ENCODE peak calls at places on chromosomes 2 and 18, in ten cellular contexts. One of them, this sample, is unnamed.

GRCh38 chr2:38421274-38422056 is 44.4 kb upstream of the ATL2 start:
- DNase-seq in iPS-NIHi11: no peak
- DNase-seq in iris pigment epithelial cell: no peak
- DNase-seq in activated CD8-positive, alpha-beta T cell treated with anti-CD3 and anti-CD28 coated beads for 36 hours: no peak
- DNase-seq in stimulated activated CD4-positive, alpha-beta T cell treated with anti-CD3 and anti-CD28 coated beads, Interleukin-15, amount 100 ng/mL, for 1 hour: no peak
- DNase-seq in GM20000: no peak
- DNase-seq in effector CD8-positive, alpha-beta T cell: no peak
- DNase-seq in HT-29: no peak
- DNase-seq in CD4-positive, CD25-positive, alpha-beta regulatory T cell: no peak
- DNase-seq in cardiac fibroblast: no peak
- DNase-seq in this sample: no peak

GRCh38 chr2:161136696-161137324 is 23.4 kb upstream of the TANK start:
- DNase-seq in cardiac fibroblast: peak
- DNase-seq in HT-29: peak
- DNase-seq in stimulated activated CD4-positive, alpha-beta T cell treated with anti-CD3 and anti-CD28 coated beads, Interleukin-15, amount 100 ng/mL, for 1 hour: no peak
- DNase-seq in CD4-positive, CD25-positive, alpha-beta regulatory T cell: peak
- DNase-seq in effector CD8-positive, alpha-beta T cell: no peak
- DNase-seq in iris pigment epithelial cell: peak
- DNase-seq in GM20000: peak
- DNase-seq in activated CD8-positive, alpha-beta T cell treated with anti-CD3 and anti-CD28 coated beads for 36 hours: peak
- DNase-seq in iPS-NIHi11: peak
- DNase-seq in this sample: peak

GRCh38 chr2:8223731-8224678 is 457.9 kb upstream of the ID2 start:
- DNase-seq in cardiac fibroblast: no peak
- DNase-seq in iris pigment epithelial cell: no peak
- DNase-seq in effector CD8-positive, alpha-beta T cell: no peak
- DNase-seq in CD4-positive, CD25-positive, alpha-beta regulatory T cell: no peak
- DNase-seq in stimulated activated CD4-positive, alpha-beta T cell treated with anti-CD3 and anti-CD28 coated beads, Interleukin-15, amount 100 ng/mL, for 1 hour: no peak
- DNase-seq in activated CD8-positive, alpha-beta T cell treated with anti-CD3 and anti-CD28 coated beads for 36 hours: no peak
- DNase-seq in HT-29: no peak
- DNase-seq in GM20000: no peak
- DNase-seq in iPS-NIHi11: peak
- DNase-seq in this sample: no peak

GRCh38 chr2:68766378-68766845 is 31.8 kb downstream of the ARHGAP25 start:
- DNase-seq in effector CD8-positive, alpha-beta T cell: peak
- DNase-seq in stimulated activated CD4-positive, alpha-beta T cell treated with anti-CD3 and anti-CD28 coated beads, Interleukin-15, amount 100 ng/mL, for 1 hour: peak
- DNase-seq in iris pigment epithelial cell: peak
- DNase-seq in HT-29: no peak
- DNase-seq in iPS-NIHi11: no peak
- DNase-seq in CD4-positive, CD25-positive, alpha-beta regulatory T cell: peak
- DNase-seq in cardiac fibroblast: peak
- DNase-seq in GM20000: no peak
- DNase-seq in activated CD8-positive, alpha-beta T cell treated with anti-CD3 and anti-CD28 coated beads for 36 hours: peak
- DNase-seq in this sample: no peak

GRCh38 chr2:175836361-175836760 is 165.7 kb downstream of the LNPK start:
- DNase-seq in cardiac fibroblast: no peak
- DNase-seq in iris pigment epithelial cell: no peak
- DNase-seq in CD4-positive, CD25-positive, alpha-beta regulatory T cell: no peak
- DNase-seq in GM20000: no peak
- DNase-seq in stimulated activated CD4-positive, alpha-beta T cell treated with anti-CD3 and anti-CD28 coated beads, Interleukin-15, amount 100 ng/mL, for 1 hour: no peak
- DNase-seq in effector CD8-positive, alpha-beta T cell: no peak
- DNase-seq in activated CD8-positive, alpha-beta T cell treated with anti-CD3 and anti-CD28 coated beads for 36 hours: no peak
- DNase-seq in iPS-NIHi11: no peak
- DNase-seq in HT-29: no peak
- DNase-seq in this sample: no peak

GRCh38 chr2:168545439-168546082 is 89.5 kb downstream of the CERS6 start:
- DNase-seq in iPS-NIHi11: peak
- DNase-seq in HT-29: peak
- DNase-seq in stimulated activated CD4-positive, alpha-beta T cell treated with anti-CD3 and anti-CD28 coated beads, Interleukin-15, amount 100 ng/mL, for 1 hour: no peak
- DNase-seq in CD4-positive, CD25-positive, alpha-beta regulatory T cell: no peak
- DNase-seq in GM20000: no peak
- DNase-seq in cardiac fibroblast: peak
- DNase-seq in iris pigment epithelial cell: peak
- DNase-seq in activated CD8-positive, alpha-beta T cell treated with anti-CD3 and anti-CD28 coated beads for 36 hours: no peak
- DNase-seq in effector CD8-positive, alpha-beta T cell: no peak
- DNase-seq in this sample: no peak

GRCh38 chr2:240451791-240452470 is 16.5 kb downstream of the GPC1 start:
- DNase-seq in iPS-NIHi11: no peak
- DNase-seq in stimulated activated CD4-positive, alpha-beta T cell treated with anti-CD3 and anti-CD28 coated beads, Interleukin-15, amount 100 ng/mL, for 1 hour: no peak
- DNase-seq in HT-29: no peak
- DNase-seq in effector CD8-positive, alpha-beta T cell: no peak
- DNase-seq in GM20000: no peak
- DNase-seq in cardiac fibroblast: no peak
- DNase-seq in CD4-positive, CD25-positive, alpha-beta regulatory T cell: no peak
- DNase-seq in activated CD8-positive, alpha-beta T cell treated with anti-CD3 and anti-CD28 coated beads for 36 hours: no peak
- DNase-seq in iris pigment epithelial cell: no peak
- DNase-seq in this sample: no peak

GRCh38 chr2:204019572-204020501 is 83.3 kb downstream of the ICOS start:
- DNase-seq in HT-29: no peak
- DNase-seq in iris pigment epithelial cell: peak
- DNase-seq in stimulated activated CD4-positive, alpha-beta T cell treated with anti-CD3 and anti-CD28 coated beads, Interleukin-15, amount 100 ng/mL, for 1 hour: no peak
- DNase-seq in CD4-positive, CD25-positive, alpha-beta regulatory T cell: peak
- DNase-seq in iPS-NIHi11: no peak
- DNase-seq in GM20000: no peak
- DNase-seq in cardiac fibroblast: no peak
- DNase-seq in activated CD8-positive, alpha-beta T cell treated with anti-CD3 and anti-CD28 coated beads for 36 hours: peak
- DNase-seq in effector CD8-positive, alpha-beta T cell: no peak
- DNase-seq in this sample: no peak

GRCh38 chr18:25736516-25736915 is 353.9 kb downstream of the SS18 start:
- DNase-seq in CD4-positive, CD25-positive, alpha-beta regulatory T cell: no peak
- DNase-seq in iris pigment epithelial cell: no peak
- DNase-seq in HT-29: no peak
- DNase-seq in activated CD8-positive, alpha-beta T cell treated with anti-CD3 and anti-CD28 coated beads for 36 hours: no peak
- DNase-seq in GM20000: no peak
- DNase-seq in stimulated activated CD4-positive, alpha-beta T cell treated with anti-CD3 and anti-CD28 coated beads, Interleukin-15, amount 100 ng/mL, for 1 hour: no peak
- DNase-seq in cardiac fibroblast: no peak
- DNase-seq in iPS-NIHi11: no peak
- DNase-seq in effector CD8-positive, alpha-beta T cell: no peak
- DNase-seq in this sample: peak

GRCh38 chr2:46674451-46674850 is 195.1 kb downstream of the TMEM247 start:
- DNase-seq in iris pigment epithelial cell: no peak
- DNase-seq in cardiac fibroblast: peak
- DNase-seq in HT-29: no peak
- DNase-seq in GM20000: no peak
- DNase-seq in effector CD8-positive, alpha-beta T cell: no peak
- DNase-seq in CD4-positive, CD25-positive, alpha-beta regulatory T cell: no peak
- DNase-seq in stimulated activated CD4-positive, alpha-beta T cell treated with anti-CD3 and anti-CD28 coated beads, Interleukin-15, amount 100 ng/mL, for 1 hour: no peak
- DNase-seq in activated CD8-positive, alpha-beta T cell treated with anti-CD3 and anti-CD28 coated beads for 36 hours: no peak
- DNase-seq in iPS-NIHi11: no peak
- DNase-seq in this sample: peak

GRCh38 chr2:233934524-233934923 is 17.4 kb downstream of the TRPM8 start:
- DNase-seq in GM20000: no peak
- DNase-seq in cardiac fibroblast: no peak
- DNase-seq in activated CD8-positive, alpha-beta T cell treated with anti-CD3 and anti-CD28 coated beads for 36 hours: no peak
- DNase-seq in iPS-NIHi11: no peak
- DNase-seq in effector CD8-positive, alpha-beta T cell: no peak
- DNase-seq in HT-29: no peak
- DNase-seq in iris pigment epithelial cell: no peak
- DNase-seq in stimulated activated CD4-positive, alpha-beta T cell treated with anti-CD3 and anti-CD28 coated beads, Interleukin-15, amount 100 ng/mL, for 1 hour: no peak
- DNase-seq in CD4-positive, CD25-positive, alpha-beta regulatory T cell: no peak
- DNase-seq in this sample: no peak

GRCh38 chr2:177078843-177079242 is 133.8 kb upstream of the HNRNPA3 start:
- DNase-seq in activated CD8-positive, alpha-beta T cell treated with anti-CD3 and anti-CD28 coated beads for 36 hours: no peak
- DNase-seq in iris pigment epithelial cell: no peak
- DNase-seq in HT-29: no peak
- DNase-seq in CD4-positive, CD25-positive, alpha-beta regulatory T cell: no peak
- DNase-seq in iPS-NIHi11: no peak
- DNase-seq in stimulated activated CD4-positive, alpha-beta T cell treated with anti-CD3 and anti-CD28 coated beads, Interleukin-15, amount 100 ng/mL, for 1 hour: no peak
- DNase-seq in cardiac fibroblast: no peak
- DNase-seq in GM20000: no peak
- DNase-seq in effector CD8-positive, alpha-beta T cell: no peak
- DNase-seq in this sample: no peak

GRCh38 chr2:216389565-216389964 is 17.3 kb upstream of the MARCHF4 start:
- DNase-seq in HT-29: no peak
- DNase-seq in stimulated activated CD4-positive, alpha-beta T cell treated with anti-CD3 and anti-CD28 coated beads, Interleukin-15, amount 100 ng/mL, for 1 hour: no peak
- DNase-seq in activated CD8-positive, alpha-beta T cell treated with anti-CD3 and anti-CD28 coated beads for 36 hours: no peak
- DNase-seq in cardiac fibroblast: peak
- DNase-seq in iris pigment epithelial cell: peak
- DNase-seq in effector CD8-positive, alpha-beta T cell: no peak
- DNase-seq in CD4-positive, CD25-positive, alpha-beta regulatory T cell: no peak
- DNase-seq in GM20000: no peak
- DNase-seq in iPS-NIHi11: no peak
- DNase-seq in this sample: no peak

GRCh38 chr2:29255006-29255405 is 139.8 kb downstream of the CLIP4 start:
- DNase-seq in CD4-positive, CD25-positive, alpha-beta regulatory T cell: no peak
- DNase-seq in effector CD8-positive, alpha-beta T cell: no peak
- DNase-seq in GM20000: no peak
- DNase-seq in iris pigment epithelial cell: no peak
- DNase-seq in HT-29: no peak
- DNase-seq in cardiac fibroblast: no peak
- DNase-seq in iPS-NIHi11: no peak
- DNase-seq in activated CD8-positive, alpha-beta T cell treated with anti-CD3 and anti-CD28 coated beads for 36 hours: no peak
- DNase-seq in stimulated activated CD4-positive, alpha-beta T cell treated with anti-CD3 and anti-CD28 coated beads, Interleukin-15, amount 100 ng/mL, for 1 hour: no peak
- DNase-seq in this sample: no peak

GRCh38 chr2:236180831-236181453 is 12.8 kb upstream of the GBX2 start:
- DNase-seq in iris pigment epithelial cell: peak
- DNase-seq in CD4-positive, CD25-positive, alpha-beta regulatory T cell: peak
- DNase-seq in GM20000: peak
- DNase-seq in effector CD8-positive, alpha-beta T cell: no peak
- DNase-seq in iPS-NIHi11: peak
- DNase-seq in HT-29: peak
- DNase-seq in cardiac fibroblast: peak
- DNase-seq in activated CD8-positive, alpha-beta T cell treated with anti-CD3 and anti-CD28 coated beads for 36 hours: peak
- DNase-seq in stimulated activated CD4-positive, alpha-beta T cell treated with anti-CD3 and anti-CD28 coated beads, Interleukin-15, amount 100 ng/mL, for 1 hour: no peak
- DNase-seq in this sample: no peak

GRCh38 chr2:8595428-8595805 is 86.4 kb upstream of the ID2 start:
- DNase-seq in iris pigment epithelial cell: no peak
- DNase-seq in cardiac fibroblast: no peak
- DNase-seq in GM20000: no peak
- DNase-seq in effector CD8-positive, alpha-beta T cell: no peak
- DNase-seq in stimulated activated CD4-positive, alpha-beta T cell treated with anti-CD3 and anti-CD28 coated beads, Interleukin-15, amount 100 ng/mL, for 1 hour: no peak
- DNase-seq in CD4-positive, CD25-positive, alpha-beta regulatory T cell: no peak
- DNase-seq in iPS-NIHi11: no peak
- DNase-seq in activated CD8-positive, alpha-beta T cell treated with anti-CD3 and anti-CD28 coated beads for 36 hours: no peak
- DNase-seq in HT-29: no peak
- DNase-seq in this sample: no peak

GRCh38 chr2:188512456-188512855 is 220.8 kb downstream of the GULP1 start:
- DNase-seq in activated CD8-positive, alpha-beta T cell treated with anti-CD3 and anti-CD28 coated beads for 36 hours: no peak
- DNase-seq in GM20000: peak
- DNase-seq in cardiac fibroblast: peak
- DNase-seq in iris pigment epithelial cell: peak
- DNase-seq in effector CD8-positive, alpha-beta T cell: no peak
- DNase-seq in iPS-NIHi11: no peak
- DNase-seq in CD4-positive, CD25-positive, alpha-beta regulatory T cell: peak
- DNase-seq in HT-29: peak
- DNase-seq in stimulated activated CD4-positive, alpha-beta T cell treated with anti-CD3 and anti-CD28 coated beads, Interleukin-15, amount 100 ng/mL, for 1 hour: no peak
- DNase-seq in this sample: peak

GRCh38 chr2:222241054-222241453 is 57.7 kb downstream of the PAX3 start:
- DNase-seq in cardiac fibroblast: no peak
- DNase-seq in iPS-NIHi11: no peak
- DNase-seq in HT-29: no peak
- DNase-seq in effector CD8-positive, alpha-beta T cell: no peak
- DNase-seq in stimulated activated CD4-positive, alpha-beta T cell treated with anti-CD3 and anti-CD28 coated beads, Interleukin-15, amount 100 ng/mL, for 1 hour: no peak
- DNase-seq in GM20000: no peak
- DNase-seq in CD4-positive, CD25-positive, alpha-beta regulatory T cell: no peak
- DNase-seq in activated CD8-positive, alpha-beta T cell treated with anti-CD3 and anti-CD28 coated beads for 36 hours: no peak
- DNase-seq in iris pigment epithelial cell: no peak
- DNase-seq in this sample: no peak

This sample was measured in foreskin melanocyte.